ENCODE peak calls at places on chromosomes 11 and 22, in seven cellular contexts. Y is nephron progenitor cell, D is chondrocyte, K is endothelial cell, J is GM20000, N is HCT116, M is colonic mucosa. A is an unnamed sample.

GRCh38 chr11:10637629-10638028 is 55.9 kb downstream of the IRAG1 start:
- DNase-seq in Y (no peak), D (no peak), K (no peak), J (no peak), N (no peak), M (no peak), A (no peak)

GRCh38 chr11:15139101-15139770 is 24.5 kb downstream of the INSC start:
- DNase-seq in Y (no peak), D (no peak), K (no peak), J (no peak), N (no peak), M (no peak), A (no peak)

GRCh38 chr11:42253156-42253555 is 793.7 kb upstream of the LRRC4C start:
- DNase-seq in Y (no peak), D (no peak), K (no peak), J (no peak), N (no peak), M (no peak), A (no peak)

GRCh38 chr22:19568337-19569311 is 44.4 kb upstream of the CLDN5 start:
- DNase-seq in Y (no peak), D (no peak), K (no peak), J (no peak), N (no peak), M (no peak), A (no peak)

GRCh38 chr22:48682517-48682916 is 1145.2 kb downstream of the BRD1 start:
- DNase-seq in Y (no peak), D (no peak), K (no peak), J (no peak), N (no peak), M (no peak), A (no peak)

GRCh38 chr22:28743852-28744251 is 2.0 kb downstream of the HSCB start:
- DNase-seq in Y (no peak), D (no peak), K (no peak), J (no peak), N (no peak), M (no peak), A (no peak)

GRCh38 chr22:27088026-27088425 is 430.6 kb downstream of the MIAT start:
- DNase-seq in Y (no peak), D (no peak), K (no peak), J (no peak), N (no peak), M (no peak), A (no peak)

GRCh38 chr11:283405-284080 is 5.3 kb downstream of the NLRP6 start:
- DNase-seq in Y (no peak), D (no peak), K (no peak), J (peak; percentile 7), N (no peak), M (no peak), A (no peak)

GRCh38 chr22:37561209-37562048 is 1.1 kb downstream of the CDC42EP1 start:
- DNase-seq in Y (peak; percentile 93), D (no peak), K (peak; percentile 93), J (peak; percentile 91), N (peak; percentile 73), M (peak; percentile 99), A (peak; percentile 87)

GRCh38 chr11:65879622-65880021 is at the start of gene CTSW:
- DNase-seq in Y (no peak), D (no peak), K (no peak), J (no peak), N (no peak), M (no peak), A (no peak)

GRCh38 chr11:8263109-8263768 is 439 bp downstream of the LMO1 start:
- DNase-seq in Y (peak; percentile 59), D (peak; percentile 53), K (peak; percentile 23), J (no peak), N (no peak), M (no peak), A (peak; percentile 24)

GRCh38 chr11:120131941-120132644 is 5.8 kb downstream of the TRIM29 start:
- DNase-seq in Y (no peak), D (peak; percentile 68), K (no peak), J (no peak), N (no peak), M (peak; percentile 53), A (no peak)

GRCh38 chr11:16454284-16454683 is 97.9 kb upstream of the SOX6 start:
- DNase-seq in Y (no peak), D (no peak), K (no peak), J (no peak), N (no peak), M (no peak), A (no peak)

GRCh38 chr11:106961518-106961917 is 56.8 kb downstream of the GUCY1A2 start:
- DNase-seq in Y (no peak), D (no peak), K (no peak), J (no peak), N (no peak), M (no peak), A (no peak)

GRCh38 chr11:121416909-121417567 is 35.1 kb upstream of the SORL1 start:
- DNase-seq in Y (no peak), D (no peak), K (no peak), J (no peak), N (no peak), M (peak; percentile 92), A (no peak)

GRCh38 chr22:45867118-45867905 is 109.7 kb downstream of the WNT7B start:
- DNase-seq in Y (peak; percentile 62), D (peak; percentile 93), K (peak; percentile 55), J (peak; percentile 69), N (no peak), M (peak; percentile 16), A (no peak)
- TF ChIP-seq CTCF in Y (no peak), D (peak; percentile 75), K (no peak), J (no peak), N (no peak), M (no peak), A (peak; percentile 49)

DNA sequence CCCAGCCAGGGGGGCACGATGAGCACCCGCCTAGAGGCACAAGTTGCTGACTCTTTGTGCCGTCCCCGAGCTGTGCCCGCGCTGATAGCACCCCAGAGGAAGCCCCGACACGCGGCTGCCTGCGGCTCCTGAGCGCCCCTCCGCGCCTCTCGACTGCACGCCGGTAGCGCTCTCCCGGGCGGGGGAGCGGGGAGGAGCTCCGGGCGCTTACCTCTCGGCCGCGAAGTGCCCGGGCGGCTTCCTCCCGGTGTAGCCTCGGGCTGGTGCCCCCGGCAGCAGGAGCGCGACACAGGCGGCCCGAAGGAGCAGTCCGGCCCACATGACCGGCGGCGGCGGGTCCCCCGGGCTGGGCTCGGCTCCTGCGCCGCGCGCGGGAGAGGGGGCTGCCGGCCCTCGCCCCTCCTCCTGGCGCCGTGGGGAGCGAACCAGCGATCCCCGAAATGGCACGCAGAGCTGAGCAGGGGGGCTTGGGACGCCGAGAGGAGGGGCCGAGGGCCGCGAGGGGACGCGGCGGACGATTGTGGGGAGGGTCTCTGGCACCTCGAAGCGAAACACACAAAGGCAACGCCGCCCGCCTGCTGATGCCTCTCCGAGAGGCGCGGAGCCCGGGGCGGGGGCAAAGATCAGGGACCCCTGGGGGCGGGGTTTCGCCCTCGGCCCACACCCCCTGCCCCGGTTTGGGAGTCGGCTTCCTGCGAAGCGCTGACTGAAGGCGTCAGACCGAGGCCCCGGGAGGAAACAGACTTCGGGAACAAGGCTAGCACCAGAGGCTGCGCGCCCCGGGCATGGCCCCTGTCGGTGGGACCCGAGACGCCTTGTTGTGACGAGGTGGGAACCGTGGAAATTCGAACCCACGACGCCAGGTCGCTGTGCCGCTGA is at the start of gene VWCE:
- DNase-seq in Y (peak; percentile 86), D (no peak), K (peak; percentile 80), J (peak; percentile 96), N (no peak), M (peak; percentile 48), A (peak; percentile 65)
- TF ChIP-seq CTCF in Y (no peak), D (peak; percentile 65), K (no peak), J (peak; percentile 80), N (no peak), M (no peak), A (peak; percentile 31)

DNA sequence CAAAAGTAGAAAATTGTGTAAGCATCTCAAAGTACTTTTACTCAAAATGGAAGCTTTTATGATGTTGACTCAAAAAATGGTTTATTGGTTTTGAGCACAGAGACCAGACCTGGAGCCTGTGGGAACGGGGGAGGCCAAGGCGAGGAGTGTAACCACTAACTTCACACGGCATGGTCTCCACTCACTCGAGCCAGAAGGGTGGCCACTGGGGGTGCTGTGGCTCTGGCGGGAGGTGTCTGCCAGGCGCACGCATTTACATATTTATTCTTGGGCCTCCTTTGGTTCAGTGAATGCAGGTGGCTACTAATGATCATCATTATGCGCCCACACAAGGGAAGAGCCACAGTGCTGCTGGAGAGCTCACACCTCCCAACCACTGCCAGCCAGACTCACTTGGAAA is 64.6 kb downstream of the FLRT1 start:
- DNase-seq in Y (no peak), D (no peak), K (no peak), J (peak; percentile 72), N (no peak), M (no peak), A (no peak)
- TF ChIP-seq CTCF in Y (peak; percentile 13), D (no peak), K (no peak), J (peak; percentile 31), N (no peak), M (no peak), A (peak; percentile 36)

DNA sequence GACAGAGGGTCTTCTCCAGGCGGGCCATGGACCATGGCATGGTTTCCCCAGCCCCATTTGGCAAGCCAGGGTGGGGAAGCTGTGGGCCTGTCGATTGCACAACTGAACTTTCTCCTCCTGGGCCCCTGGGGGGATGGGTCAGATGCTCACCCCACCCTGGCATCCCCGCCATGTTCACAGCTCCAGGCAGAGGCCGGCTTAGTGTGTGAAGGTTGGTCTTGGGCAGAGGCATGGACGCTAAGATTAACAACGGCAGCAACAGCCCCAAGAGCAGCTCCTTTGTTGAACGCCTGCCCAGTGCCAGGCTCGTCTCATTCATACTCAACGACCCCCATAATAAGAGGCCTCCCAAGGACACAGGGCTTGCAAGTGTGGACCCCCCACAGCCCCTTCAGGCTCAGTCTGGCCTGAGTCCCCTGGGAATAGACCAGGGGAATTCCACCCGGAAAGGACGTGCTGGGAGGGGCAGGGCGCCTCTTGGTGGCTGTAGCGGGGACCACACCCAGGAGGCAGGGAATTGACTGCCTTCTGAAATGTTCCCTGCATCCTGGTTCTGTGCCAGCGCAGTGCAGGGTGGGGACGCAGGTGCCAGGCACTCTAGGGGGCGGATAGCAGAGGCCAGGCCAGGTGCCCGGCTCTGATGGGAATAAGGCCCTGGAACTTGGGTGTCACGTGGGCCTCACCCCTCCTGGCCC is 8.3 kb downstream of the TSPO start:
- DNase-seq in Y (peak; percentile 43), D (no peak), K (peak; percentile 44), J (no peak), N (no peak), M (peak; percentile 96), A (no peak)
- TF ChIP-seq CTCF in Y (peak; percentile 34), D (peak; percentile 65), K (peak; percentile 48), J (peak; percentile 28), N (no peak), M (peak; percentile 62), A (peak; percentile 39)

GRCh38 chr11:104997288-104997687 is 25.7 kb downstream of the CASP5 start:
- DNase-seq in Y (no peak), D (no peak), K (no peak), J (no peak), N (no peak), M (no peak), A (no peak)
- TF ChIP-seq CTCF in Y (no peak), D (peak; percentile 65), K (no peak), J (no peak), N (no peak), M (no peak), A (no peak)

DNA sequence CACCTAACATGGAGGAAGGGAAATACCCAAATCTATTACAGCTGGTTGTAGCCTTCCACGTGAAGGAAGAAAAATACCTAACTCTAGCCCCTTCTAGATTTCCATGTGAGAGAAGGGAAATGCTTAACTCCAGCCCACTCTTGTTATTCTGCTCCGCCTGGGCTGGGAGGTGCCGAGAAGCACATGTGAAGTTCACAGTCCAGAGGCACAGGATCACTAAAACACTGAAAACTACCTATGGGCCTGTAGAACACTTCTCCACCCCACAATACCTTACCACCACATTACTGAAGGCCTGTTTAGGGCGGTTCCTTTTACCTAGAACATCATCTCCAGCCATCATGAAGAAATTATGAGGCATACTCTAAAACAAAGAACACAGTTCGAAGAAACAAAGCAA is 31.2 kb upstream of the TEAD1 start:
- DNase-seq in Y (no peak), D (no peak), K (no peak), J (no peak), N (no peak), M (no peak), A (no peak)
- TF ChIP-seq CTCF in Y (no peak), D (no peak), K (no peak), J (no peak), N (no peak), M (no peak), A (no peak)